ENCODE peak calls at places on chromosomes 16 and 17, in four cellular contexts. One of them, this sample, is unnamed.

GRCh38 chr17:57986841-57987581 is 1.0 kb downstream of the VEZF1 start:
- DNase-seq in HepG2: peak; percentile 89
- DNase-seq in K562: peak; percentile 28
- DNase-seq in GM12878: no peak
- DNase-seq in this sample: peak; percentile 40

GRCh38 chr17:10737168-10737622 is 7.4 kb upstream of the TMEM220 start:
- DNase-seq in HepG2: peak; percentile 81
- DNase-seq in K562: peak; percentile 37
- DNase-seq in GM12878: no peak
- DNase-seq in this sample: peak; percentile 60

GRCh38 chr17:1737531-1738291 is 5.0 kb upstream of the SERPINF2 start:
- DNase-seq in HepG2: no peak
- DNase-seq in K562: no peak
- DNase-seq in GM12878: no peak
- DNase-seq in this sample: no peak

GRCh38 chr17:50209472-50210248 is 8.2 kb upstream of the COL1A1 start:
- DNase-seq in HepG2: no peak
- DNase-seq in K562: peak; percentile 81
- DNase-seq in GM12878: no peak
- DNase-seq in this sample: peak; percentile 67

GRCh38 chr17:57016764-57017116 is 38.8 kb downstream of the SCPEP1 start:
- DNase-seq in HepG2: no peak
- DNase-seq in K562: no peak
- DNase-seq in GM12878: no peak
- DNase-seq in this sample: no peak

GRCh38 chr17:30600830-30601494 is 123.8 kb downstream of the GOSR1 start:
- DNase-seq in HepG2: no peak
- DNase-seq in K562: no peak
- DNase-seq in GM12878: no peak
- DNase-seq in this sample: no peak

GRCh38 chr17:34386925-34387550 is 24.0 kb upstream of the CCL1 start:
- DNase-seq in HepG2: no peak
- DNase-seq in K562: no peak
- DNase-seq in GM12878: no peak
- DNase-seq in this sample: no peak

GRCh38 chr16:87034317-87034716 is 282.9 kb downstream of the C16orf95 start:
- DNase-seq in HepG2: no peak
- DNase-seq in K562: no peak
- DNase-seq in GM12878: no peak
- DNase-seq in this sample: no peak

GRCh38 chr16:54933281-54934150 is 2.9 kb downstream of the IRX5 start:
- DNase-seq in HepG2: no peak
- DNase-seq in K562: no peak
- DNase-seq in GM12878: no peak
- DNase-seq in this sample: peak; percentile 33

GRCh38 chr17:9854255-9854654 is 28.5 kb downstream of the GLP2R start:
- DNase-seq in HepG2: no peak
- DNase-seq in K562: no peak
- DNase-seq in GM12878: no peak
- DNase-seq in this sample: no peak

DNA sequence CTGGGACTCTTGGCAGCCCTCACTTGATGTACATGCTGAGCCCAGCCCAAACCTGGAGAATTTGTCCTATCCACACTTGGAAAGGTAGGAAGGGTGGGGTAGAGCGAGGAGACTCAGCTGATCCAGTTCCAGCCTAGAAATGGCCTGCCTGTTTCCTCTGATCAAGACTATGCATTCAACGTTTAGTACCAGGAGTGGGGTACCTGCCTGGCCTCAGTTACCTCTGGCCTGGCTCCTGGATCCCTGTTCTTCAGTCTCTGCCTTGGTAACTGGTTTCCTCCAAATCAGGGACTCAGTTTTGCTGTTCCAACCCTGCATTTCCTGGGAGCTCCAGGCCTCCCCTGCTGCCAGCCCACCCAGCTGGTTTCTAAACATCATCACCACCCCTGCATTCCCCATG is 233.5 kb downstream of the GSG1L start:
- DNase-seq in HepG2: no peak
- DNase-seq in K562: no peak
- DNase-seq in GM12878: no peak
- DNase-seq in this sample: no peak
- TF ChIP-seq ETV6 in HepG2: no peak
- TF ChIP-seq ETV6 in K562: no peak
- TF ChIP-seq ETV6 in GM12878: no peak
- TF ChIP-seq ETV6 in this sample: no peak

GRCh38 chr17:155576-155975 is 18.2 kb downstream of the SCGB1C2 start:
- DNase-seq in HepG2: no peak
- DNase-seq in K562: no peak
- DNase-seq in GM12878: no peak
- DNase-seq in this sample: no peak
- TF ChIP-seq ETV6 in HepG2: no peak
- TF ChIP-seq ETV6 in K562: no peak
- TF ChIP-seq ETV6 in GM12878: no peak
- TF ChIP-seq ETV6 in this sample: no peak

GRCh38 chr16:11363927-11364258 is 18.6 kb downstream of the RMI2 start:
- DNase-seq in HepG2: no peak
- DNase-seq in K562: no peak
- DNase-seq in GM12878: no peak
- DNase-seq in this sample: no peak

GRCh38 chr16:11370084-11370931 is 25.0 kb downstream of the RMI2 start:
- DNase-seq in HepG2: peak; percentile 78
- DNase-seq in K562: no peak
- DNase-seq in GM12878: peak; percentile 57
- DNase-seq in this sample: no peak

GRCh38 chr16:11372073-11372923 is 27.0 kb downstream of the RMI2 start:
- DNase-seq in HepG2: no peak
- DNase-seq in K562: peak; percentile 9
- DNase-seq in GM12878: no peak
- DNase-seq in this sample: no peak

GRCh38 chr16:11372924-11373306 is 27.7 kb downstream of the RMI2 start:
- DNase-seq in HepG2: no peak
- DNase-seq in K562: no peak
- DNase-seq in GM12878: no peak
- DNase-seq in this sample: no peak

DNA sequence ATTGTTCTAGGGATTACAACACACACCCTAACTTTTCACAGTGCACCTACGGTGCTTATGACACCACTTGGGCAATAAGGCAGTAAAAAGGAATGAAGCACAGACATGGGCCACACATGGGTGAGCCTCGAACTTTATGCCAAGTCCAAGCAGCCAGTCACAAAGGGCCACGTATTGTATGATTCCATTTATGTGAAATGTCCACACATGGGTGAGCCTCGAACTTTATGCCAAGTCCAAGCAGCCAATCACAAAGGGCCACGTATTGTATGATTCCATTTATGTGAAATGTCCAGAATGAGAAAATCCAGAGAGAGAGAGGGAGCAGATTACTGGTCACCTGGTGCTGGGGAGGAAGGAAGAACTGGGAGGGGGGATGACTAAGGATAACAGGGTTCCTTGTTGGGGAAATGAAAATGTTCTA is 22.2 kb downstream of the RMI2 start:
- DNase-seq in HepG2: no peak
- DNase-seq in K562: peak; percentile 13
- DNase-seq in GM12878: no peak
- DNase-seq in this sample: no peak
- TF ChIP-seq ETV6 in HepG2: no peak
- TF ChIP-seq ETV6 in K562: no peak
- TF ChIP-seq ETV6 in GM12878: no peak
- TF ChIP-seq ETV6 in this sample: no peak

GRCh38 chr16:85222151-85222863 is 110.0 kb upstream of the CIBAR2 start:
- DNase-seq in HepG2: no peak
- DNase-seq in K562: no peak
- DNase-seq in GM12878: no peak
- DNase-seq in this sample: no peak
- TF ChIP-seq ETV6 in HepG2: no peak
- TF ChIP-seq ETV6 in K562: no peak
- TF ChIP-seq ETV6 in GM12878: no peak
- TF ChIP-seq ETV6 in this sample: no peak

GRCh38 chr16:79168321-79168720 is 432.2 kb downstream of the MAF start:
- DNase-seq in HepG2: no peak
- DNase-seq in K562: no peak
- DNase-seq in GM12878: no peak
- DNase-seq in this sample: no peak

GRCh38 chr16:79171504-79172240 is 428.9 kb downstream of the MAF start:
- DNase-seq in HepG2: no peak
- DNase-seq in K562: no peak
- DNase-seq in GM12878: no peak
- DNase-seq in this sample: no peak

GRCh38 chr16:79169239-79169638 is 431.3 kb downstream of the MAF start:
- DNase-seq in HepG2: no peak
- DNase-seq in K562: no peak
- DNase-seq in GM12878: no peak
- DNase-seq in this sample: peak; percentile 40

GRCh38 chr16:79172306-79172705 is 428.2 kb downstream of the MAF start:
- DNase-seq in HepG2: no peak
- DNase-seq in K562: no peak
- DNase-seq in GM12878: no peak
- DNase-seq in this sample: no peak

GRCh38 chr16:79170565-79171242 is 429.8 kb downstream of the MAF start:
- DNase-seq in HepG2: no peak
- DNase-seq in K562: no peak
- DNase-seq in GM12878: no peak
- DNase-seq in this sample: no peak
- TF ChIP-seq ETV6 in HepG2: no peak
- TF ChIP-seq ETV6 in K562: no peak
- TF ChIP-seq ETV6 in GM12878: no peak
- TF ChIP-seq ETV6 in this sample: no peak

GRCh38 chr17:76094046-76094445 is 9.5 kb downstream of the EXOC7 start:
- DNase-seq in HepG2: no peak
- DNase-seq in K562: no peak
- DNase-seq in GM12878: no peak
- DNase-seq in this sample: no peak
- TF ChIP-seq ETV6 in HepG2: no peak
- TF ChIP-seq ETV6 in K562: no peak
- TF ChIP-seq ETV6 in GM12878: no peak
- TF ChIP-seq ETV6 in this sample: no peak

DNA sequence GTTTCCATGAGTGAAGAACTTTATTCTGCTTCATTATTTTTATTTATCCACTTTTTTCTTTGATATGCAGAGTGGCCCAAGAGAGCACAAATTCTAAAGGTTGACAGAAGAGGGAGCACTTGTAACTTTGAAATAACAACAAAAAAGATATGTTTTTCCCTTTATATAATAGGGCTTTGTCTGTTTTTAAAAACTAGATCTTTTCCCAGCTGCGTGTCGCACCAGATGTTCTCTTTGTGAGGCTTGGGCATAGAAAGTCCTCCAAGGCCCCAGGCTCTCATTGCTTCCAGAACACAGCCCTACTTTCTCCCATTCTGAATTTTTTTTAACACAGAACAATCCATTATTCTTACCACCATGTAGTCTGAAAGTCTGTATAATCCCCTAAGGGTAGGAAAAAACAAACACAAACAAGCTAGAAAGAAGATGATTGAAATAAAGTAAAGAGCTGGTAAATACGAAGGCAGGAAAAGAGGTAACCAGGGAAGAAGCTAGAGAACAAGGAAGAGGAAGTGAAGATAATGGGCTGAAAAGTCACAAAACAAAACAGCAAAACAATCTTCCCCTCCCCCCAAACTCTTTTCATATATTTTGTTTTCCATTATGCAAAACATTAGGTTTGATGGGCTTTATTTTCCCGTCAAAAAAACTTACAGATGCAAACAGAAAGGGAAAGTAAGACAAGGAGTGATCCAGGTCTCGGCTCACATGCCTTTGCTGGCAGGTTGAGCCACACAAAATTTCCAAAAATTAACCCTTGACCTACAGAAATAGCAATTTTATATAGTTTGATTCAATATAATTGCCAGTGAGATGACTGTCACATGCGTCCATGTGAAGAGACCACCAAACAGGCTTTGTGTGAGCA is 160.3 kb downstream of the ABCA8 start:
- DNase-seq in HepG2: peak; percentile 41
- DNase-seq in K562: no peak
- DNase-seq in GM12878: no peak
- DNase-seq in this sample: no peak
- TF ChIP-seq ETV6 in HepG2: no peak
- TF ChIP-seq ETV6 in K562: no peak
- TF ChIP-seq ETV6 in GM12878: no peak
- TF ChIP-seq ETV6 in this sample: no peak

DNA sequence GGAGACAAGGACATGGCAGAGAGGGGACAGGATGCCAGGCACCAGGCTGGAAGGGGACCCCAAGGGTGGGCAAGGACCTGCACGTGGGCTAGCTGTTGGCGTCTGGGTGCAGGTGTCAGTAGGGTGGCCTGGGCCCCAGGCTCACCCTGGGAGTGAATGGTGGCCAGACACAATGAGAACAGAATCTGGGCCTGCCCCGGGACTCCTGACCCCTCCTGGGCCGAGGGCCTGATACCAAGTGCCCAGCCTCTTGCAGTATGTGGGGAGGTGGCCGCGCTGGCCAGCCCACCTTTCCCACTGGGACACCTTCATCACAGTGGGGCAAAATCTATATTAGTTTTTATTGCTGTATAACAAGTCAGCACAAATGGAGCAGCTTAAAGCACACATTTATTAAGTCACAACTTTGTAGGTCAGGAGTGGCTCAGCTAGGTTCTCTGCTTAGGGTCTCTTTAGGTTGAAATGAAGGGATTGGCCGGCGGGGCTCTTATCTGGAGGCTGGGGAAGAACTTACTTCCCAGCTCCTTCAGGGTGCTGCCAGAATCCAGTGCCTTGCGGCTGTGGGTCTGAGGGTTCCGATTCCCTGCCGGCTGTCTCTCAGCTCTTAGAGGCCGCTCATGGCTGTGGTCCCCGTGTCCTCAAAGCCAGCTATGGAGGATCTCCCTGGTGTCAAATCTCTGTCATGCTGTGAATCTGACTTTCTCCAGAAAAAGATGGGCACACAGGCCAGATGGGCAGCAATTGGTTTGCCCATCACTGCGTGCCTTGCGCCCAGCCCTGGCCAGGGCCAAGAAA is 3.6 kb downstream of the PRSS33 start:
- DNase-seq in HepG2: no peak
- DNase-seq in K562: no peak
- DNase-seq in GM12878: no peak
- DNase-seq in this sample: peak; percentile 10
- TF ChIP-seq ETV6 in HepG2: no peak
- TF ChIP-seq ETV6 in K562: no peak
- TF ChIP-seq ETV6 in GM12878: no peak
- TF ChIP-seq ETV6 in this sample: no peak

This sample was measured in WTC11.